ENCODE peak calls at places on chromosomes 1 and 21, in eight cellular contexts. One of them, this sample, is unnamed.

GRCh38 chr21:34639882-34640788 is 25.2 kb upstream of the RCAN1 start:
- ATAC-seq in GM12878: peak
- ATAC-seq in K562: peak
- ATAC-seq in HCT116: no peak
- ATAC-seq in Panc1: no peak
- ATAC-seq in GM23338: no peak
- ATAC-seq in HepG2: no peak
- ATAC-seq in upper lobe of left lung: no peak
- ATAC-seq in this sample: no peak

GRCh38 chr1:178536844-178537371 is 24.0 kb downstream of the TEX35 start:
- ATAC-seq in Panc1: peak
- ATAC-seq in HCT116: peak
- ATAC-seq in GM23338: no peak
- ATAC-seq in HepG2: peak
- ATAC-seq in GM12878: no peak
- ATAC-seq in K562: no peak
- ATAC-seq in upper lobe of left lung: peak
- ATAC-seq in this sample: peak

GRCh38 chr1:184866991-184867788 is 107.1 kb downstream of the NIBAN1 start:
- ATAC-seq in upper lobe of left lung: peak
- ATAC-seq in HepG2: no peak
- ATAC-seq in HCT116: no peak
- ATAC-seq in Panc1: no peak
- ATAC-seq in GM23338: no peak
- ATAC-seq in GM12878: peak
- ATAC-seq in K562: peak
- ATAC-seq in this sample: peak

GRCh38 chr1:184167352-184167751 is 115.8 kb downstream of the TSEN15 start:
- ATAC-seq in GM12878: no peak
- ATAC-seq in upper lobe of left lung: no peak
- ATAC-seq in GM23338: no peak
- ATAC-seq in Panc1: no peak
- ATAC-seq in HCT116: no peak
- ATAC-seq in K562: no peak
- ATAC-seq in HepG2: no peak
- ATAC-seq in this sample: no peak

GRCh38 chr1:154847891-154848290 is 22.2 kb downstream of the KCNN3 start:
- ATAC-seq in HepG2: no peak
- ATAC-seq in GM12878: no peak
- ATAC-seq in upper lobe of left lung: no peak
- ATAC-seq in Panc1: no peak
- ATAC-seq in K562: no peak
- ATAC-seq in GM23338: no peak
- ATAC-seq in HCT116: no peak
- ATAC-seq in this sample: no peak

GRCh38 chr1:170133663-170134062 is 12.1 kb upstream of the NTMT2 start:
- ATAC-seq in Panc1: no peak
- ATAC-seq in GM23338: no peak
- ATAC-seq in K562: no peak
- ATAC-seq in HCT116: no peak
- ATAC-seq in upper lobe of left lung: no peak
- ATAC-seq in HepG2: no peak
- ATAC-seq in GM12878: no peak
- ATAC-seq in this sample: no peak

GRCh38 chr1:204283711-204284651 is 70.2 kb upstream of the GOLT1A start:
- ATAC-seq in GM12878: no peak
- ATAC-seq in upper lobe of left lung: no peak
- ATAC-seq in GM23338: no peak
- ATAC-seq in K562: no peak
- ATAC-seq in HCT116: no peak
- ATAC-seq in HepG2: no peak
- ATAC-seq in Panc1: peak
- ATAC-seq in this sample: no peak

GRCh38 chr21:15560383-15561056 is 169.3 kb upstream of the USP25 start:
- ATAC-seq in upper lobe of left lung: no peak
- ATAC-seq in Panc1: no peak
- ATAC-seq in GM23338: no peak
- ATAC-seq in HCT116: no peak
- ATAC-seq in GM12878: no peak
- ATAC-seq in HepG2: no peak
- ATAC-seq in K562: no peak
- ATAC-seq in this sample: no peak

GRCh38 chr1:81551942-81552341 is 248.8 kb upstream of the ADGRL2 start:
- ATAC-seq in GM12878: peak
- ATAC-seq in GM23338: no peak
- ATAC-seq in upper lobe of left lung: peak
- ATAC-seq in HepG2: no peak
- ATAC-seq in K562: no peak
- ATAC-seq in Panc1: no peak
- ATAC-seq in HCT116: no peak
- ATAC-seq in this sample: no peak

GRCh38 chr1:13617773-13618172 is 34.1 kb downstream of the PDPN start:
- ATAC-seq in HCT116: no peak
- ATAC-seq in K562: no peak
- ATAC-seq in upper lobe of left lung: no peak
- ATAC-seq in HepG2: no peak
- ATAC-seq in GM23338: no peak
- ATAC-seq in GM12878: no peak
- ATAC-seq in Panc1: no peak
- ATAC-seq in this sample: no peak

GRCh38 chr1:23809751-23810171 is 9.2 kb upstream of the GALE start:
- ATAC-seq in K562: peak
- ATAC-seq in Panc1: peak
- ATAC-seq in GM23338: peak
- ATAC-seq in HCT116: peak
- ATAC-seq in GM12878: peak
- ATAC-seq in upper lobe of left lung: peak
- ATAC-seq in HepG2: peak
- ATAC-seq in this sample: peak

GRCh38 chr1:172452536-172453159 is 8.8 kb upstream of the PIGC start:
- ATAC-seq in K562: peak
- ATAC-seq in HepG2: no peak
- ATAC-seq in GM12878: no peak
- ATAC-seq in upper lobe of left lung: no peak
- ATAC-seq in HCT116: no peak
- ATAC-seq in Panc1: no peak
- ATAC-seq in GM23338: no peak
- ATAC-seq in this sample: no peak

GRCh38 chr1:10286244-10286643 is 75.9 kb downstream of the KIF1B start:
- ATAC-seq in HepG2: no peak
- ATAC-seq in GM12878: no peak
- ATAC-seq in HCT116: no peak
- ATAC-seq in Panc1: no peak
- ATAC-seq in upper lobe of left lung: no peak
- ATAC-seq in K562: no peak
- ATAC-seq in GM23338: no peak
- ATAC-seq in this sample: peak
- TF ChIP-seq POLR2AphosphoS5 in HepG2: no peak
- TF ChIP-seq POLR2AphosphoS5 in GM12878: no peak
- TF ChIP-seq POLR2AphosphoS5 in HCT116: no peak
- TF ChIP-seq POLR2AphosphoS5 in Panc1: no peak
- TF ChIP-seq POLR2AphosphoS5 in upper lobe of left lung: no peak
- TF ChIP-seq POLR2AphosphoS5 in K562: no peak
- TF ChIP-seq POLR2AphosphoS5 in GM23338: no peak
- TF ChIP-seq POLR2AphosphoS5 in this sample: peak

DNA sequence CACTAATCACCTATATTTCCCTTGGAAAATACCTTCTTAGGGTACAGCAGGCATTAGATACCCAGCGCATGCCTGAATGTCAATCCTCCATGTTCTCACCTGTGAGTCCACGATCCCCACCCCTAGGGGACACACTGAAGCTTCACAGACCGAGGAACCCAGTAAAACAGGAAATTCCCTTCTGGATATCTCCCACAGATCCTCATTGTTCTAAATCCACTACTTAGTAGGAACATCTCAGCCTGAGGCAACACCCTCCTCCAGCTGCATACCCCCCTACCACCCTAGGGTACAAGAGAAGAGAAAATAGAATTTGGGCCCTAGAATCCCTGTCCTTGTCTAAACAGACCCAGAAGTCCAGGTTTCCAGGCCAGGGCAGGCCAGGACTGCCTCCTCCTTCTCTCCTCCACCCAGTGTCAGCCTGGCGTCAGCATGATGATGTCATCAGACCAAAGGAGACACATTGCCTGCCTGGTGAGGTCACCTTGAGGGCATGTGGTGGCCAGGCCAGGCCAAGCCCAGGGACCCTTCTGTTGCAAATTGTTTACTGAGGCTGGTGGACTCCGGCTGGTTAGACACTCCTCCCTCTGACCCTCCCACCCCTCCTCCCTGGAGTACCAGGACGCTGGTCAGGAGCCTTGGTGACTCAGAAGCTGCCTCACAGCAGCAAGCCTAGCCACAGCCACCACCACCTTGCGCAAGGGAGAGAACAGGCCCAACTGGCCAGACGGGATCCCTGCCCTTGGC is 6.2 kb downstream of the NECTIN4 start:
- ATAC-seq in HepG2: peak
- ATAC-seq in GM23338: no peak
- ATAC-seq in Panc1: peak
- ATAC-seq in HCT116: peak
- ATAC-seq in GM12878: peak
- ATAC-seq in K562: peak
- ATAC-seq in upper lobe of left lung: peak
- ATAC-seq in this sample: peak
- H3K4me3 ChIP-seq in HepG2: no peak
- H3K4me3 ChIP-seq in GM23338: no peak
- H3K4me3 ChIP-seq in Panc1: no peak
- H3K4me3 ChIP-seq in HCT116: peak
- H3K4me3 ChIP-seq in GM12878: no peak
- H3K4me3 ChIP-seq in K562: no peak
- H3K4me3 ChIP-seq in upper lobe of left lung: no peak
- H3K4me3 ChIP-seq in this sample: no peak

DNA sequence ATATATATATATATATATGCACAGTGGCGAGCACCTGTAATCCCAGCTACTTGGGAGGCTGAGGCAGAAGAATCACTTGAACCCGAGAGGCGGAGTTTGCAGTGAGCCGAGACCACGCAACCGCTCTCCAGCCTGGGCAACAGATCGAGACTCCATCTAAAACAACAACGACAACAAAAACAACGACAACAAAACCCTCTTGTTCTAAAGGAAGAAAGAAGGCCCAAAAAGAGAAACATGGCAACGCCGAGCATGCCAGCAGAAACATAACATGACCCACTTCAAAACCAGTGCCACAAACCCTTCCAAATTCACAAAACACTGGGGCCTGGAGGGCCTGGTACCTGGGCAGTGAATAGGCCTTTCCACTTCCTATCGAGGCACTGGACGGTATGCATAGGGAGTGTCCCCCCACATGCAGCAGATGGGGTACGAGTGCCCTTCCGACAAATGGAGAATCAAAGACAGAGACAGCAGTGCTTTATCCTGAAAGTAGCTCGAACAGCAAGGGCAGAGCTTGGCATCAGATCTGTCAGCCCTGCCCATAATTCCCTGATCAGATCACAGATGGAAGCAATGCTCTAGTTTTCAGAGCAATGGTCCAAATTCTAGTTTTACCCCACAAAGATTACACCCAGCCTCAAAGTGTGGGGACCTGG is 52.0 kb downstream of the TOMM20 start:
- ATAC-seq in upper lobe of left lung: no peak
- ATAC-seq in GM23338: no peak
- ATAC-seq in GM12878: no peak
- ATAC-seq in Panc1: no peak
- ATAC-seq in HepG2: no peak
- ATAC-seq in HCT116: no peak
- ATAC-seq in K562: no peak
- ATAC-seq in this sample: no peak
- TF ChIP-seq POLR2AphosphoS5 in upper lobe of left lung: no peak
- TF ChIP-seq POLR2AphosphoS5 in GM23338: no peak
- TF ChIP-seq POLR2AphosphoS5 in GM12878: peak
- TF ChIP-seq POLR2AphosphoS5 in Panc1: no peak
- TF ChIP-seq POLR2AphosphoS5 in HepG2: no peak
- TF ChIP-seq POLR2AphosphoS5 in HCT116: no peak
- TF ChIP-seq POLR2AphosphoS5 in K562: no peak
- TF ChIP-seq POLR2AphosphoS5 in this sample: no peak

GRCh38 chr1:176557543-176558258 is 94.7 kb downstream of the PAPPA2 start:
- ATAC-seq in HepG2: no peak
- ATAC-seq in K562: no peak
- ATAC-seq in Panc1: no peak
- ATAC-seq in GM12878: no peak
- ATAC-seq in HCT116: no peak
- ATAC-seq in GM23338: no peak
- ATAC-seq in upper lobe of left lung: no peak
- ATAC-seq in this sample: no peak
- H3K4me3 ChIP-seq in HepG2: no peak
- H3K4me3 ChIP-seq in K562: no peak
- H3K4me3 ChIP-seq in Panc1: no peak
- H3K4me3 ChIP-seq in GM12878: no peak
- H3K4me3 ChIP-seq in HCT116: no peak
- H3K4me3 ChIP-seq in GM23338: no peak
- H3K4me3 ChIP-seq in upper lobe of left lung: no peak
- H3K4me3 ChIP-seq in this sample: no peak

GRCh38 chr1:31372961-31373896 is at the start of gene FABP3:
- ATAC-seq in GM12878: peak
- ATAC-seq in upper lobe of left lung: peak
- ATAC-seq in GM23338: peak
- ATAC-seq in HCT116: no peak
- ATAC-seq in Panc1: peak
- ATAC-seq in K562: peak
- ATAC-seq in HepG2: peak
- ATAC-seq in this sample: peak
- TF ChIP-seq POLR2AphosphoS5 in GM12878: no peak
- TF ChIP-seq POLR2AphosphoS5 in upper lobe of left lung: peak
- TF ChIP-seq POLR2AphosphoS5 in GM23338: peak
- TF ChIP-seq POLR2AphosphoS5 in HCT116: no peak
- TF ChIP-seq POLR2AphosphoS5 in Panc1: no peak
- TF ChIP-seq POLR2AphosphoS5 in K562: no peak
- TF ChIP-seq POLR2AphosphoS5 in HepG2: peak
- TF ChIP-seq POLR2AphosphoS5 in this sample: peak

DNA sequence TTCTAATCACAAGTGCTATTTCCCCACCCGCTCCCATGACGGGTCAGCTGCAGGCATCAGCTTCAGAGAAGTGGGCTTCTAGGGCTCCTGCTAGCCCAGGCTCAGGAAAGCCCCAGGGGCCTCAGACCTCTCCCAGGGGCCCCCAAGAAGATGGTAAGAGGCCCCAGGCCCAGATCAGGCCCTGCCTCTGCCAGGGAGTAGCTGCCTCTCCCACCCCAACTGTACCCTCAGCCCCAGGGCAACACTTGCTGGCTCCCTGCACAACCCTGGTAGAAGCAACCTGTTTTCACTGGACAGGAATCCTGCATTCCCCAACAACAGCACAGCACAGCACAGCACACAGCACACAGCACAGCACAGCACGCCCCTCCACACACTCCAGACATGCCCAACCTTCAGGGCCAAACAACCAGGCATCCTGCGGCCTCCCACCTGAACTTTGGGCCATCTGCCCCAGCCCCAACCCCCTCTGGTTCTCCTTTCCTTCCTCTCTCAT is 6.5 kb downstream of the BLACAT1 start:
- ATAC-seq in GM12878: peak
- ATAC-seq in upper lobe of left lung: no peak
- ATAC-seq in K562: peak
- ATAC-seq in HepG2: peak
- ATAC-seq in Panc1: peak
- ATAC-seq in GM23338: no peak
- ATAC-seq in HCT116: peak
- ATAC-seq in this sample: no peak
- H3K4me3 ChIP-seq in GM12878: no peak
- H3K4me3 ChIP-seq in upper lobe of left lung: peak
- H3K4me3 ChIP-seq in K562: peak
- H3K4me3 ChIP-seq in HepG2: peak
- H3K4me3 ChIP-seq in Panc1: no peak
- H3K4me3 ChIP-seq in GM23338: peak
- H3K4me3 ChIP-seq in HCT116: peak
- H3K4me3 ChIP-seq in this sample: no peak

This sample was measured in gastroesophageal sphincter.